ENCODE peak calls at places on chromosomes 1 and 21, in six cellular contexts. T is hepatocyte, I is fibroblast of pulmonary artery, W is choroid plexus epithelial cell, F is endodermal cell, P is ovary. V is an unnamed sample.

GRCh38 chr1:226600254-226600653 is 51.7 kb downstream of the STUM start:
- DNase-seq in T (no peak), W (no peak), I (no peak), F (no peak), P (peak), V (peak)

GRCh38 chr1:45584351-45585109 is 689 bp downstream of the NASP start:
- DNase-seq in F (peak), T (peak), I (peak), W (peak), P (peak), V (peak)

GRCh38 chr1:248841702-248842395 is 3.8 kb downstream of the ZNF672 start:
- DNase-seq in T (peak), I (peak), F (peak), P (no peak), W (peak), V (no peak)

GRCh38 chr1:245621589-245621988 is 466.8 kb downstream of the KIF26B start:
- DNase-seq in W (no peak), P (no peak), T (no peak), I (no peak), F (peak), V (no peak)

GRCh38 chr1:230983811-230984210 is 4.9 kb downstream of the ARV1 start:
- DNase-seq in F (no peak), I (no peak), W (no peak), T (no peak), P (no peak), V (no peak)

GRCh38 chr1:87513971-87514660 is 185.4 kb downstream of the LMO4 start:
- DNase-seq in F (no peak), I (no peak), T (no peak), P (no peak), W (no peak), V (no peak)

GRCh38 chr1:81550753-81551152 is 250.0 kb upstream of the ADGRL2 start:
- DNase-seq in P (no peak), T (peak), W (no peak), F (no peak), I (no peak), V (no peak)

GRCh38 chr1:100305954-100306353 is 39.9 kb downstream of the RTCA start:
- DNase-seq in W (no peak), P (no peak), T (no peak), I (no peak), F (no peak), V (no peak)

GRCh38 chr1:246516126-246516525 is 9.0 kb upstream of the SMYD3 start:
- DNase-seq in W (no peak), T (no peak), I (no peak), F (peak), P (no peak), V (no peak)

GRCh38 chr1:33049381-33049780 is 12.7 kb upstream of the AK2 start:
- DNase-seq in T (no peak), I (no peak), W (no peak), F (no peak), P (no peak), V (no peak)

GRCh38 chr1:29549001-29549400 is 312.7 kb downstream of the PTPRU start:
- DNase-seq in I (no peak), T (no peak), P (no peak), W (no peak), F (peak), V (peak)

DNA sequence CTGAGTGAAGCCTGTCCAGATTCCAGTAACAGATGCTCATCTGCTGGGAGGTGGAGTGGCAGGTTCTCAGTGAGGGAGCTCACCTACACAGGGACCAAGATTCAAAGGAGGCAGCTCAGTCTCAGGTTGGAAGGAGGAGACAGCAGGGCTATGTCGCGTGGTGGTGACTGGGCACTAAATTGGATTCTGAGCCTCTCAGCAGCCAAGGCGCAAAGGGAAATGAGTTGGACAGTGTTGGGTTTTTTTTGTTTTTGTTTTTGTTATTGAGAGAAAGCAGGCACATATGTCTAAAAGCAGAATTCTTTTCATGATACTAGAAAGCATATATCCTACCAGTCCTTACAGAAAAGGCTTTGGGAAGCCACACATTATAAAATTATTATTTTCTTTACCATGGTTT is 26.2 kb downstream of the UMODL1 start:
- DNase-seq in P (no peak), W (no peak), I (no peak), F (no peak), T (no peak), V (no peak)
- H3K4me3 ChIP-seq in P (no peak), W (no peak), I (no peak), F (no peak), T (no peak), V (no peak)

GRCh38 chr1:182600036-182600713 is 4.0 kb downstream of the RGS16 start:
- DNase-seq in T (no peak), P (no peak), I (no peak), F (no peak), W (no peak), V (no peak)
- H3K4me3 ChIP-seq in T (no peak), P (no peak), I (no peak), F (no peak), W (no peak), V (no peak)

GRCh38 chr1:31586376-31587327 is 10.3 kb downstream of the TINAGL1 start:
- DNase-seq in W (no peak), P (no peak), T (no peak), F (peak), I (no peak), V (no peak)
- H3K4me3 ChIP-seq in W (no peak), P (no peak), T (no peak), F (no peak), I (no peak), V (no peak)

GRCh38 chr1:201110616-201111015 is 1.6 kb downstream of the CACNA1S start:
- DNase-seq in P (no peak), T (no peak), W (no peak), F (no peak), I (no peak), V (peak)

GRCh38 chr1:201110138-201110537 is 2.1 kb downstream of the CACNA1S start:
- DNase-seq in I (no peak), T (no peak), P (no peak), W (no peak), F (no peak), V (peak)

GRCh38 chr1:201112173-201112731 is at the start of gene CACNA1S:
- DNase-seq in T (no peak), F (no peak), W (no peak), I (no peak), P (no peak), V (no peak)

GRCh38 chr1:201111156-201111555 is 1.1 kb downstream of the CACNA1S start:
- DNase-seq in F (no peak), W (no peak), T (no peak), I (no peak), P (no peak), V (no peak)

DNA sequence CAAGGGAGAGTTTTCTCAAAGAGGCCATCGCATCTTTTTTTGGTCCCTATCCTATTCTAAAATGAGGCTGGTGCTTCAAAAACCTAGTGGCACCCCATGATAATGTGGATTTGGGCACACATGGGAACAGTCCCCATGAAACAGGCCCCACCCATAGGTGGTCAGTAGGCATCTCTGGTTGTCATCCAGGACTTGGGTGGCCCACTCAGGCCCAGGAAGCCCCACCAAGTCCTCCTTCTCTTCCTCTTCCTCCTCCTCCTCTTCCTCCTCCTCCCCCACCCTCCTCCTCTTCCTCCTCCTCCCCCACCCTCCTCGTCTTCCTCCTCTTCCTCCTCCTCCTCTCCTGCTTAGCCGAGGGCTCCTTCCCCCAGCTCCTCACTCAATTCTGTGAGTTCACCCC is 554 bp downstream of the CACNA1S start:
- DNase-seq in P (no peak), W (no peak), T (no peak), I (no peak), F (no peak), V (no peak)
- H3K4me3 ChIP-seq in P (no peak), W (no peak), T (no peak), I (no peak), F (no peak), V (no peak)

GRCh38 chr1:64912191-64912590 is 54.2 kb downstream of the JAK1 start:
- DNase-seq in W (no peak), P (no peak), F (no peak), I (no peak), T (no peak), V (no peak)
- H3K4me3 ChIP-seq in W (no peak), P (no peak), F (no peak), I (no peak), T (no peak), V (no peak)

GRCh38 chr1:116809181-116809508 is 54.9 kb downstream of the CD2 start:
- DNase-seq in W (no peak), P (no peak), I (no peak), F (no peak), T (no peak), V (no peak)

GRCh38 chr1:116806671-116807070 is 52.4 kb downstream of the CD2 start:
- DNase-seq in P (no peak), I (no peak), W (no peak), F (no peak), T (no peak), V (no peak)

GRCh38 chr1:116807394-116807793 is 53.2 kb downstream of the CD2 start:
- DNase-seq in T (no peak), I (no peak), W (no peak), P (no peak), F (no peak), V (no peak)

GRCh38 chr1:116808476-116809180 is 54.4 kb downstream of the CD2 start:
- DNase-seq in I (no peak), F (no peak), W (no peak), T (no peak), P (no peak), V (no peak)

GRCh38 chr1:116807871-116808450 is 53.7 kb downstream of the CD2 start:
- DNase-seq in T (no peak), P (no peak), F (no peak), W (no peak), I (no peak), V (no peak)
- H3K4me3 ChIP-seq in T (no peak), P (no peak), F (no peak), W (no peak), I (no peak), V (no peak)

V was measured in sigmoid colon.